ENCODE peak calls at places on chromosomes 5 and 9, in eight cellular contexts. H is left ventricle myocardium inferior; P is fibroblast of mammary gland; D is mammary epithelial cell; E is brain microvascular endothelial cell; L is CD8-positive, alpha-beta T cell; G is bronchial epithelial cell; B is spleen. I is an unnamed sample.

GRCh38 chr9:127174386-127175318 is 52.2 kb upstream of the ANGPTL2 start:
- DNase-seq in H (no peak), P (no peak), D (no peak), E (no peak), L (no peak), G (no peak), B (peak; percentile 60), I (no peak)

GRCh38 chr5:105529851-105530250 is 1967.3 kb upstream of the NUDT12 start:
- DNase-seq in H (no peak), P (no peak), D (no peak), E (no peak), L (no peak), G (peak; percentile 22), B (no peak), I (no peak)

GRCh38 chr5:93572773-93573626 is 8.0 kb downstream of the NR2F1-AS1 start:
- DNase-seq in H (no peak), P (no peak), D (peak; percentile 29), E (no peak), L (no peak), G (no peak), B (no peak), I (no peak)

GRCh38 chr5:170885779-170886178 is 24.0 kb downstream of the RANBP17 start:
- DNase-seq in H (no peak), P (no peak), D (no peak), E (no peak), L (no peak), G (no peak), B (no peak), I (no peak)

GRCh38 chr5:15966651-15967050 is 212.9 kb downstream of the MARCHF11 start:
- DNase-seq in H (no peak), P (peak; percentile 40), D (no peak), E (no peak), L (no peak), G (peak; percentile 46), B (no peak), I (no peak)

GRCh38 chr5:151470440-151470839 is 23.0 kb downstream of the SLC36A1 start:
- DNase-seq in H (no peak), P (peak; percentile 95), D (no peak), E (no peak), L (no peak), G (no peak), B (no peak), I (no peak)

GRCh38 chr9:82332018-82332773 is 343.6 kb downstream of the SPATA31D1 start:
- DNase-seq in H (no peak), P (peak; percentile 76), D (peak; percentile 87), E (peak; percentile 61), L (no peak), G (peak; percentile 94), B (no peak), I (no peak)

GRCh38 chr5:520196-520849 is 3.9 kb downstream of the SLC9A3 start:
- DNase-seq in H (no peak), P (no peak), D (no peak), E (no peak), L (no peak), G (no peak), B (no peak), I (no peak)

GRCh38 chr9:32344551-32345182 is 39.8 kb upstream of the ACO1 start:
- DNase-seq in H (no peak), P (peak; percentile 11), D (peak; percentile 53), E (peak; percentile 16), L (no peak), G (peak; percentile 18), B (no peak), I (no peak)

DNA sequence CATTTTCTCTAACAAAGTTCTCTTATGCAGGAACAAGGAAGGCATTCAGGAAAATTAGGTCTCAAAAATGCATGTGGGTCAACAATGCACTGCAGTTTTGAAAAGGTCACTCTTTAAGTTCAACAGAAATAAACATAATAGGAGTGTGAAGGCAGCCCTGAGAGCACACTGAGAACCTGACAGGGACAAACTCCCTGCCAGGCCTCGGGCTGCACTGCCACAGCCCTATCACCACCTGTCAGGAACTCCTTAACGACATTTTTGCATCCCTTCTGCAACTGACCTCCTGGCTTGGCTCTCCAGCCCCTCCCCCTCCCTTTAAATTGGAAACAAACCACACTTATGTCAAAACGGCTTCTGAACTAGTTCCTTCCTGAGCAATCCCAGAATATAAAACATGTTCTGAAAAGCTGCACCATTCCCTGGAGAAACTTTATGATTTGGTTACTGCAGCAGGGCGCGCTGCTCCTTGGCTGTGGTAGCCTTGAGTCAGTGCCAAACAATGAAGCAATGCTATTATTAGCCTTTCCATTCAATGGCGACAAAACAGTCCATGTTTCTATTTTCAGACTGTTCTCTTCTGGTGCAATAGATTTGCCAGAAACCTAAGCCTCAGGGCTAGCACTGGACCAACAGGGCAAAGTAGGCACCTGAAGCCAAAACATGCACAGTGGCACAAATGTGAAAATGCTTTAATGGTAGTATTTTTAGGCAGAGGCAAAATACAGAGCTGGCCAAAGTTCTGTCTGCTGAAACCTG is 160.1 kb upstream of the ZNF608 start:
- DNase-seq in H (peak; percentile 69), P (peak; percentile 86), D (peak; percentile 32), E (peak; percentile 64), L (no peak), G (peak; percentile 62), B (no peak), I (no peak)
- TF ChIP-seq CTCF in H (peak; percentile 35), P (no peak), D (peak; percentile 23), E (peak; percentile 26), L (no peak), G (no peak), B (no peak), I (no peak)

GRCh38 chr5:179060116-179061008 is at the start of gene ZNF354C:
- DNase-seq in H (peak; percentile 92), P (peak; percentile 88), D (peak; percentile 80), E (peak; percentile 89), L (peak; percentile 82), G (peak; percentile 60), B (peak; percentile 96), I (no peak)

GRCh38 chr5:179055436-179055835 is 4.7 kb upstream of the ZNF354C start:
- DNase-seq in H (no peak), P (no peak), D (no peak), E (no peak), L (no peak), G (no peak), B (no peak), I (no peak)

GRCh38 chr5:179065703-179066102 is 5.5 kb downstream of the ZNF354C start:
- DNase-seq in H (no peak), P (no peak), D (no peak), E (no peak), L (no peak), G (no peak), B (no peak), I (no peak)

DNA sequence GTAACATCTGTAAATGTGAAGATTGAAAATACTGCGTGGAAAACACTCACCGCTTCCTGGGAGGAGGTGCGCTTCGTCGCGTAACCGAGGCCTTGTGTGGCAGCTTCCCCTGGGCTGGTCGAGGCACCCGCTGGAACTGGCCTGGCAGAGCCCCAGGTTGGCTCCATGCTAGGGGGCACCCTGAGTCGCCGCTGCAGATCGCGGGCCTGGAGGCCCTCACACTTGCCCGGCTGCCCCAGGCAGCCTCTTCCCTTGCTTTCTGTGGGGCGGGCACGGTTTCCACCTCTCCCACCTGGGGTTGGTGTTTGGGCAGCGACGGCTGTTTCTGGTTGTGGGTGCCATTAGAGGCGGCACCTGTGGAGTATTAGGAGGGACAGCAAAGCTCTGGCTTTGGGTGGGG is 852 bp downstream of the ZNF354C start:
- DNase-seq in H (no peak), P (no peak), D (no peak), E (no peak), L (no peak), G (no peak), B (peak; percentile 78), I (no peak)
- H3K4me3 ChIP-seq in H (peak overlapping the region; percentile 84), P (peak overlapping the region; percentile 69), D (peak overlapping the region; percentile 77), E (peak overlapping the region; percentile 72), L (peak overlapping the region; percentile 76), G (peak overlapping the region; percentile 58), B (peak overlapping the region; percentile 80), I (no peak overlapping the region)

GRCh38 chr9:124038790-124039633 is 27.4 kb downstream of the LHX2 start:
- DNase-seq in H (no peak), P (no peak), D (no peak), E (no peak), L (no peak), G (no peak), B (peak; percentile 48), I (no peak)

GRCh38 chr9:124036578-124036977 is 25.0 kb downstream of the LHX2 start:
- DNase-seq in H (no peak), P (no peak), D (no peak), E (no peak), L (no peak), G (no peak), B (no peak), I (no peak)

GRCh38 chr9:124038239-124038638 is 26.7 kb downstream of the LHX2 start:
- DNase-seq in H (no peak), P (no peak), D (no peak), E (no peak), L (no peak), G (no peak), B (peak; percentile 48), I (no peak)

GRCh38 chr9:124040186-124040920 is 28.8 kb downstream of the LHX2 start:
- DNase-seq in H (no peak), P (peak; percentile 72), D (no peak), E (peak; percentile 38), L (no peak), G (peak; percentile 48), B (peak; percentile 28), I (no peak)

DNA sequence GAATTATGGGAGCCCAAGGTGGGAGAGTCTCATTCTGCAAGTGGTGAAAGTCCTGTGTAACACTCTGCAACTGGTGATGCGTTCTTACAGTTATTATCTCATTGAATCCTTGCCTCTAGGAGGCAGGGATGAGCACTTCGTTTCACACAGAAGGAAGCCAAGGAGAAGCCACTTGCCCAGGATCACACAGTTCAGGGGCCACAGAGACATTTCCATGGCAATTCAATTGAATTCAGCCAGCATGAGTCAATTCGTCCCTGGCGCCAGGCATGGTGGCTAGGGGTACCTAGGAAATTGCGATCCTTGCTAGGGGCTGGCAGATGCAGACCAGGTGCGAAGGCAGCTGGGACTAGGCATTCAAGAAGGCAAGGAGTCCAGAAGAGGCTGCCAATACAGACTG is 26.2 kb downstream of the LHX2 start:
- DNase-seq in H (no peak), P (no peak), D (no peak), E (no peak), L (no peak), G (no peak), B (peak; percentile 35), I (no peak)
- TF ChIP-seq CTCF in H (no peak), P (peak; percentile 17), D (no peak), E (peak; percentile 34), L (no peak), G (no peak), B (no peak), I (no peak)

GRCh38 chr9:31323726-31324444 is 1060.6 kb upstream of the ACO1 start:
- DNase-seq in H (no peak), P (no peak), D (peak; percentile 5), E (no peak), L (no peak), G (peak; percentile 50), B (no peak), I (no peak)

GRCh38 chr9:31321686-31322085 is 1062.8 kb upstream of the ACO1 start:
- DNase-seq in H (no peak), P (no peak), D (no peak), E (no peak), L (no peak), G (no peak), B (no peak), I (no peak)

GRCh38 chr9:31325778-31326177 is 1058.7 kb upstream of the ACO1 start:
- DNase-seq in H (no peak), P (no peak), D (no peak), E (no peak), L (no peak), G (no peak), B (no peak), I (no peak)

GRCh38 chr9:31320507-31320906 is 1063.9 kb upstream of the ACO1 start:
- DNase-seq in H (no peak), P (no peak), D (no peak), E (no peak), L (no peak), G (no peak), B (peak; percentile 71), I (no peak)

GRCh38 chr9:31321256-31321655 is 1063.2 kb upstream of the ACO1 start:
- DNase-seq in H (no peak), P (no peak), D (no peak), E (no peak), L (no peak), G (no peak), B (peak; percentile 70), I (no peak)
- H3K4me3 ChIP-seq in H (no peak overlapping the region), P (no peak overlapping the region), D (no peak overlapping the region), E (no peak overlapping the region), L (no peak overlapping the region), G (no peak overlapping the region), B (no peak overlapping the region), I (no peak overlapping the region)